ENCODE peak calls at places on chromosomes 3 and 15, in four cellular contexts. X is DMS53, B is pancreas, Q is GM04503. I is an unnamed sample.

GRCh38 chr3:58588030-58588614 is 10.9 kb upstream of the FAM107A start:
- DNase-seq in X (no peak), B (no peak), Q (no peak), I (no peak)

GRCh38 chr3:40240921-40241320 is 68.6 kb upstream of the EIF1B start:
- DNase-seq in X (no peak), B (no peak), Q (no peak), I (no peak)

GRCh38 chr3:183369117-183369516 is 59.3 kb downstream of the MCF2L2 start:
- DNase-seq in X (no peak), B (no peak), Q (no peak), I (no peak)

GRCh38 chr15:33440911-33441310 is 130.1 kb downstream of the RYR3 start:
- DNase-seq in X (no peak), B (no peak), Q (no peak), I (no peak)

GRCh38 chr15:83068054-83068453 is 1.0 kb upstream of the BTBD1 start:
- DNase-seq in X (no peak), B (no peak), Q (no peak), I (no peak)

GRCh38 chr3:117611242-117611641 is 901.7 kb downstream of the TUSC7 start:
- DNase-seq in X (no peak), B (no peak), Q (no peak), I (no peak)

GRCh38 chr15:96330064-96330449 is 443 bp upstream of the NR2F2 start:
- DNase-seq in X (no peak), B (no peak), Q (no peak), I (no peak)

GRCh38 chr15:70351941-70352774 is 254.4 kb upstream of the TLE3 start:
- DNase-seq in X (peak; percentile 16), B (peak; percentile 28), Q (no peak), I (no peak)

GRCh38 chr15:39327005-39327725 is 253.7 kb upstream of the THBS1 start:
- DNase-seq in X (no peak), B (no peak), Q (no peak), I (no peak)

I was measured in T-helper 22 cell.